ENCODE peak calls at places on chromosomes 5 and 9, in six cellular contexts. One of them, this sample, is unnamed.

GRCh38 chr9:96209407-96210031 is 92.5 kb downstream of the HSD17B3 start:
- DNase-seq in GM12878: no peak
- DNase-seq in H1: no peak
- DNase-seq in SK-N-SH: no peak
- DNase-seq in HepG2: no peak
- DNase-seq in HCT116: no peak
- DNase-seq in this sample: no peak

GRCh38 chr9:68997676-68998075 is 16.2 kb downstream of the PRKACG start:
- DNase-seq in GM12878: no peak
- DNase-seq in HCT116: no peak
- DNase-seq in H1: no peak
- DNase-seq in HepG2: no peak
- DNase-seq in SK-N-SH: no peak
- DNase-seq in this sample: no peak

GRCh38 chr9:37798677-37799076 is 1.9 kb upstream of the DCAF10 start:
- DNase-seq in GM12878: no peak
- DNase-seq in H1: no peak
- DNase-seq in HCT116: no peak
- DNase-seq in SK-N-SH: no peak
- DNase-seq in HepG2: no peak
- DNase-seq in this sample: no peak

GRCh38 chr5:15021286-15022046 is 149.9 kb upstream of the ANKH start:
- DNase-seq in SK-N-SH: no peak
- DNase-seq in HepG2: no peak
- DNase-seq in GM12878: no peak
- DNase-seq in H1: no peak
- DNase-seq in HCT116: no peak
- DNase-seq in this sample: no peak

GRCh38 chr9:72856985-72857631 is 95.7 kb downstream of the ALDH1A1 start:
- DNase-seq in HepG2: peak; percentile 65
- DNase-seq in H1: no peak
- DNase-seq in SK-N-SH: peak; percentile 18
- DNase-seq in HCT116: peak; percentile 65
- DNase-seq in GM12878: no peak
- DNase-seq in this sample: peak; percentile 14

GRCh38 chr9:128640626-128641025 is 16.0 kb downstream of the DYNC2I2 start:
- DNase-seq in H1: no peak
- DNase-seq in HCT116: no peak
- DNase-seq in GM12878: no peak
- DNase-seq in HepG2: no peak
- DNase-seq in SK-N-SH: no peak
- DNase-seq in this sample: no peak

GRCh38 chr5:84274585-84275468 is 109.9 kb downstream of the EDIL3 start:
- DNase-seq in HepG2: peak; percentile 9
- DNase-seq in H1: no peak
- DNase-seq in HCT116: peak; percentile 26
- DNase-seq in SK-N-SH: peak; percentile 22
- DNase-seq in GM12878: no peak
- DNase-seq in this sample: peak; percentile 60

GRCh38 chr9:136975624-136976023 is 1.7 kb upstream of the PTGDS start:
- DNase-seq in H1: no peak
- DNase-seq in HepG2: peak; percentile 42
- DNase-seq in GM12878: no peak
- DNase-seq in SK-N-SH: no peak
- DNase-seq in HCT116: no peak
- DNase-seq in this sample: no peak

GRCh38 chr5:127757576-127757975 is 54.4 kb downstream of the CCDC192 start:
- DNase-seq in SK-N-SH: peak; percentile 28
- DNase-seq in GM12878: peak; percentile 16
- DNase-seq in HCT116: peak; percentile 48
- DNase-seq in H1: no peak
- DNase-seq in HepG2: no peak
- DNase-seq in this sample: peak; percentile 47

GRCh38 chr9:136566899-136567298 is 21.1 kb upstream of the NOTCH1 start:
- DNase-seq in GM12878: no peak
- DNase-seq in HCT116: no peak
- DNase-seq in H1: no peak
- DNase-seq in HepG2: no peak
- DNase-seq in SK-N-SH: peak; percentile 76
- DNase-seq in this sample: no peak

GRCh38 chr9:16705121-16705604 is 165.3 kb downstream of the BNC2 start:
- DNase-seq in SK-N-SH: peak; percentile 20
- DNase-seq in HCT116: no peak
- DNase-seq in HepG2: no peak
- DNase-seq in H1: peak; percentile 70
- DNase-seq in GM12878: no peak
- DNase-seq in this sample: no peak

GRCh38 chr5:40486437-40487270 is 193.1 kb upstream of the PTGER4 start:
- DNase-seq in H1: no peak
- DNase-seq in HCT116: no peak
- DNase-seq in SK-N-SH: no peak
- DNase-seq in HepG2: no peak
- DNase-seq in GM12878: peak; percentile 82
- DNase-seq in this sample: no peak

GRCh38 chr5:32711693-32712462 is 757 bp downstream of the NPR3 start:
- DNase-seq in SK-N-SH: peak; percentile 27
- DNase-seq in HCT116: no peak
- DNase-seq in GM12878: no peak
- DNase-seq in HepG2: no peak
- DNase-seq in H1: no peak
- DNase-seq in this sample: peak; percentile 12

GRCh38 chr5:2659071-2659470 is 92.4 kb downstream of the IRX2 start:
- DNase-seq in HCT116: no peak
- DNase-seq in SK-N-SH: no peak
- DNase-seq in GM12878: no peak
- DNase-seq in H1: no peak
- DNase-seq in HepG2: no peak
- DNase-seq in this sample: no peak

GRCh38 chr5:72256536-72256935 is 63.5 kb downstream of the MRPS27 start:
- DNase-seq in HCT116: no peak
- DNase-seq in H1: no peak
- DNase-seq in HepG2: no peak
- DNase-seq in GM12878: no peak
- DNase-seq in SK-N-SH: no peak
- DNase-seq in this sample: no peak

GRCh38 chr9:129983891-129984290 is 59.1 kb downstream of the FNBP1 start:
- DNase-seq in HCT116: no peak
- DNase-seq in SK-N-SH: no peak
- DNase-seq in H1: no peak
- DNase-seq in GM12878: no peak
- DNase-seq in HepG2: no peak
- DNase-seq in this sample: no peak

GRCh38 chr5:14914603-14915277 is 43.2 kb upstream of the ANKH start:
- DNase-seq in H1: no peak
- DNase-seq in SK-N-SH: no peak
- DNase-seq in HepG2: no peak
- DNase-seq in HCT116: no peak
- DNase-seq in GM12878: no peak
- DNase-seq in this sample: no peak

GRCh38 chr9:82410306-82410705 is 421.7 kb downstream of the SPATA31D1 start:
- DNase-seq in GM12878: peak; percentile 19
- DNase-seq in HepG2: no peak
- DNase-seq in H1: no peak
- DNase-seq in HCT116: no peak
- DNase-seq in SK-N-SH: no peak
- DNase-seq in this sample: peak; percentile 45

GRCh38 chr9:13266172-13266571 is 13.3 kb downstream of the MPDZ start:
- DNase-seq in H1: no peak
- DNase-seq in HCT116: no peak
- DNase-seq in SK-N-SH: no peak
- DNase-seq in GM12878: no peak
- DNase-seq in HepG2: no peak
- DNase-seq in this sample: no peak
- TF ChIP-seq JUND in H1: no peak
- TF ChIP-seq JUND in HCT116: no peak
- TF ChIP-seq JUND in SK-N-SH: no peak
- TF ChIP-seq JUND in GM12878: no peak
- TF ChIP-seq JUND in HepG2: no peak
- TF ChIP-seq JUND in this sample: no peak

DNA sequence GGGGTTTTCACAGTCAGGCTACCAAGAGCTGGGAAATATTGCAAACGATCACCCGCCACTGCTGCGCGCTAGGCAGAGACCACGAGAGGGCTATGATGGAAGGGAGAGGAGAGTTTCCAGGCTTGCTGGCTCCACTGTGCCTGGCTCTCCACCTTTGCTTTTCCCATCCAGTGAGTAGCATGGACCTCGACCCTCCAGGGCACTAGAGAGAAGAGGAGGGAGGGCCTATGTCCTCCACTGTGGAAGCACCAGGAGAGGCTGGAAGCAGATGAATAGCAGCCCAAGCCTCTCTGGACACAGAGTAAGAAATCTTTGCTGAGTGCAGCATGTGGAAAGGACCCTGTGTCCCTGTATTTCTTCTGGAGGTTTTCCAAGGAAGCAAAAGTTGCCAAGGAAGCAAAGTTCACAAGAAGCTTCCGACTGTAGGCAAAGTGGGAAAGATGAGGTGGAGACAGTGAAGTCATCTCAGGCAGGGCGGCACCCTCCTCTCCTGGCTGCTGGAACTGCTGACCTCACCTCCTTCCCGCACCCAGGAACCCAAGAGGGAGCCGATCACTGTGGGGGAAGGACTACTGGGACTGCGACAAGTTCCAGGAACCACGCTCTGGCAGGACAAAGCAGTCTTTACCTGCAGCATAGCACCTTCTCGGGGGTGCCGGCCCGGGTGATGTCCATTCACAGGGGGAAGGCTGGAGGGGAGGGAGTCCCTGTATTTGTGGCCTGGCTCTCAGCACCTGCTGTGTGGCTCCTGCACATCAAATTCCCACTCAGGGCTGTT is 79.6 kb downstream of the CSNK1A1 start:
- DNase-seq in SK-N-SH: no peak
- DNase-seq in H1: no peak
- DNase-seq in GM12878: no peak
- DNase-seq in HCT116: no peak
- DNase-seq in HepG2: no peak
- DNase-seq in this sample: no peak
- TF ChIP-seq JUND in SK-N-SH: no peak
- TF ChIP-seq JUND in H1: no peak
- TF ChIP-seq JUND in GM12878: no peak
- TF ChIP-seq JUND in HCT116: no peak
- TF ChIP-seq JUND in HepG2: no peak
- TF ChIP-seq JUND in this sample: no peak

GRCh38 chr9:131276107-131276888 is at the start of gene FAM78A:
- DNase-seq in H1: no peak
- DNase-seq in GM12878: no peak
- DNase-seq in HepG2: no peak
- DNase-seq in HCT116: no peak
- DNase-seq in SK-N-SH: peak; percentile 77
- DNase-seq in this sample: no peak

GRCh38 chr9:131275332-131276106 is 791 bp downstream of the FAM78A start:
- DNase-seq in GM12878: no peak
- DNase-seq in HepG2: peak; percentile 48
- DNase-seq in H1: no peak
- DNase-seq in SK-N-SH: no peak
- DNase-seq in HCT116: no peak
- DNase-seq in this sample: no peak

GRCh38 chr9:131273146-131273545 is 3.2 kb downstream of the FAM78A start:
- DNase-seq in GM12878: no peak
- DNase-seq in HCT116: no peak
- DNase-seq in SK-N-SH: no peak
- DNase-seq in H1: no peak
- DNase-seq in HepG2: no peak
- DNase-seq in this sample: no peak

GRCh38 chr9:131273791-131274673 is 2.3 kb downstream of the FAM78A start:
- DNase-seq in HCT116: no peak
- DNase-seq in HepG2: no peak
- DNase-seq in H1: no peak
- DNase-seq in GM12878: no peak
- DNase-seq in SK-N-SH: no peak
- DNase-seq in this sample: no peak

DNA sequence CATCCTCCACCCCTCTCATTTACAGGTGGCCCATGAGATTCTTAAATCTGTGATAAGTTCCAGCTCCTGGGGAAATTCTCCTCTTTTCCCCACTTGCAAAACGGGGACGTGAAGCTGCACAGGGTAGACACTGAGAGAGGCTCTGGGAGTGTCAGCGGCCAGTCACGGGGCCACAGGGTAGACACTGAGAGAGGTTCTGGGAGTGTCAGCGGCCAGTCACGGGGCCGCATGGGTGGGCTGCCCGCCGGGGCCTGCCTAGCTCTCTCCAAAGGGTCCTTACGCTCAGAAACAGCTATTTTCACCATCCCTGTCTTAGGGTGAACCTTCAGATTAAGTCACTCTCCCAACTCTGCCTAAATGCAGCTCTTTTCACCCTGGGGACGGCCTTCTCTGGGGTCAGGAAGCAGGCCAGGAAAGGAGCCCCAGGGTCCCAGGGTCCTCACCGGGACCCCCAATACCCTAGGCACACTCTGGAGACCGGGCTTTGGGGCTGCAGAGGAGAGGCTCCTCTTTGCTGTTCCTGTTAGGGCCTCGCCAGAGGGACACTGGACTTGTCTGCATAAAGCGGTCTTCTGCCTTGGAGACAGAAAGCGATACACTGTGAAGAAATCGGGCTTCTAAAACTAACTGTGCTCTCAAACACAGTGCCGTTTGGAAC is 1.5 kb downstream of the FAM78A start:
- DNase-seq in H1: no peak
- DNase-seq in HepG2: no peak
- DNase-seq in SK-N-SH: no peak
- DNase-seq in HCT116: no peak
- DNase-seq in GM12878: no peak
- DNase-seq in this sample: no peak
- TF ChIP-seq JUND in H1: no peak
- TF ChIP-seq JUND in HepG2: no peak
- TF ChIP-seq JUND in SK-N-SH: no peak
- TF ChIP-seq JUND in HCT116: no peak
- TF ChIP-seq JUND in GM12878: no peak
- TF ChIP-seq JUND in this sample: no peak

GRCh38 chr9:93252781-93253530 is 69.0 kb downstream of the WNK2 start:
- DNase-seq in H1: no peak
- DNase-seq in HepG2: no peak
- DNase-seq in SK-N-SH: no peak
- DNase-seq in HCT116: no peak
- DNase-seq in GM12878: no peak
- DNase-seq in this sample: no peak

GRCh38 chr9:93253633-93254032 is 69.7 kb downstream of the WNK2 start:
- DNase-seq in HepG2: no peak
- DNase-seq in H1: no peak
- DNase-seq in HCT116: no peak
- DNase-seq in GM12878: no peak
- DNase-seq in SK-N-SH: no peak
- DNase-seq in this sample: no peak

GRCh38 chr9:93252116-93252780 is 68.3 kb downstream of the WNK2 start:
- DNase-seq in HCT116: no peak
- DNase-seq in SK-N-SH: no peak
- DNase-seq in HepG2: no peak
- DNase-seq in GM12878: no peak
- DNase-seq in H1: no peak
- DNase-seq in this sample: no peak

GRCh38 chr9:93254806-93255519 is 71.0 kb downstream of the WNK2 start:
- DNase-seq in HepG2: no peak
- DNase-seq in H1: no peak
- DNase-seq in SK-N-SH: no peak
- DNase-seq in HCT116: no peak
- DNase-seq in GM12878: no peak
- DNase-seq in this sample: no peak

GRCh38 chr9:93254061-93254481 is 70.1 kb downstream of the WNK2 start:
- DNase-seq in HCT116: no peak
- DNase-seq in GM12878: no peak
- DNase-seq in SK-N-SH: no peak
- DNase-seq in HepG2: no peak
- DNase-seq in H1: no peak
- DNase-seq in this sample: no peak
- TF ChIP-seq JUND in HCT116: no peak
- TF ChIP-seq JUND in GM12878: no peak
- TF ChIP-seq JUND in SK-N-SH: no peak
- TF ChIP-seq JUND in HepG2: no peak
- TF ChIP-seq JUND in H1: no peak
- TF ChIP-seq JUND in this sample: no peak

GRCh38 chr9:107636596-107637405 is 147.2 kb upstream of the KLF4 start:
- DNase-seq in HepG2: no peak
- DNase-seq in H1: no peak
- DNase-seq in GM12878: no peak
- DNase-seq in HCT116: no peak
- DNase-seq in SK-N-SH: no peak
- DNase-seq in this sample: no peak
- TF ChIP-seq JUND in HepG2: no peak
- TF ChIP-seq JUND in H1: no peak
- TF ChIP-seq JUND in GM12878: no peak
- TF ChIP-seq JUND in HCT116: no peak
- TF ChIP-seq JUND in SK-N-SH: no peak
- TF ChIP-seq JUND in this sample: no peak

This sample was measured in T47D.